ENCODE peak calls at places on chromosomes 11 and 22, in six cellular contexts. One of them, this sample, is unnamed.

GRCh38 chr11:107183963-107184362 is 165.7 kb upstream of the GUCY1A2 start:
- DNase-seq in MM.1S: no peak
- DNase-seq in IMR-90: no peak
- DNase-seq in AG10803: no peak
- DNase-seq in lower lobe of right lung: no peak
- DNase-seq in endothelial cell: no peak
- DNase-seq in this sample: no peak

GRCh38 chr11:3879967-3880542 is 24.6 kb downstream of the STIM1 start:
- DNase-seq in IMR-90: no peak
- DNase-seq in MM.1S: no peak
- DNase-seq in AG10803: no peak
- DNase-seq in lower lobe of right lung: no peak
- DNase-seq in endothelial cell: no peak
- DNase-seq in this sample: no peak

GRCh38 chr22:31215018-31215535 is 3.0 kb downstream of the LIMK2 start:
- DNase-seq in IMR-90: no peak
- DNase-seq in endothelial cell: no peak
- DNase-seq in AG10803: no peak
- DNase-seq in MM.1S: no peak
- DNase-seq in lower lobe of right lung: no peak
- DNase-seq in this sample: no peak

GRCh38 chr22:23533328-23533762 is 46.7 kb downstream of the IGLL1 start:
- DNase-seq in lower lobe of right lung: peak; percentile 44
- DNase-seq in MM.1S: peak; percentile 16
- DNase-seq in IMR-90: peak; percentile 10
- DNase-seq in AG10803: no peak
- DNase-seq in endothelial cell: peak; percentile 84
- DNase-seq in this sample: peak; percentile 13

GRCh38 chr11:78251083-78251699 is 62.5 kb downstream of the USP35 start:
- DNase-seq in MM.1S: no peak
- DNase-seq in IMR-90: peak; percentile 46
- DNase-seq in endothelial cell: no peak
- DNase-seq in AG10803: peak; percentile 55
- DNase-seq in lower lobe of right lung: no peak
- DNase-seq in this sample: no peak

GRCh38 chr11:34154059-34154875 is 48.8 kb downstream of the NAT10 start:
- DNase-seq in endothelial cell: no peak
- DNase-seq in lower lobe of right lung: peak; percentile 49
- DNase-seq in AG10803: no peak
- DNase-seq in IMR-90: no peak
- DNase-seq in MM.1S: no peak
- DNase-seq in this sample: no peak

GRCh38 chr11:72789493-72790131 is 4.2 kb downstream of the STARD10 start:
- DNase-seq in endothelial cell: no peak
- DNase-seq in MM.1S: no peak
- DNase-seq in lower lobe of right lung: no peak
- DNase-seq in IMR-90: peak; percentile 52
- DNase-seq in AG10803: peak; percentile 80
- DNase-seq in this sample: peak; percentile 12

GRCh38 chr22:17984114-17984513 is 40.2 kb downstream of the MICAL3 start:
- DNase-seq in AG10803: no peak
- DNase-seq in IMR-90: no peak
- DNase-seq in lower lobe of right lung: no peak
- DNase-seq in MM.1S: no peak
- DNase-seq in endothelial cell: no peak
- DNase-seq in this sample: no peak

GRCh38 chr22:27041745-27042144 is 384.4 kb downstream of the MIAT start:
- DNase-seq in IMR-90: no peak
- DNase-seq in lower lobe of right lung: no peak
- DNase-seq in MM.1S: no peak
- DNase-seq in endothelial cell: no peak
- DNase-seq in AG10803: no peak
- DNase-seq in this sample: no peak

GRCh38 chr11:132496341-132496740 is 1036.0 kb downstream of the OPCML start:
- DNase-seq in lower lobe of right lung: no peak
- DNase-seq in AG10803: peak; percentile 62
- DNase-seq in IMR-90: no peak
- DNase-seq in MM.1S: no peak
- DNase-seq in endothelial cell: no peak
- DNase-seq in this sample: no peak

GRCh38 chr22:47166446-47167016 is 404.1 kb downstream of the TBC1D22A start:
- DNase-seq in lower lobe of right lung: peak; percentile 41
- DNase-seq in IMR-90: no peak
- DNase-seq in AG10803: no peak
- DNase-seq in MM.1S: no peak
- DNase-seq in endothelial cell: no peak
- DNase-seq in this sample: no peak

GRCh38 chr11:73028621-73029020 is 113.5 kb downstream of the FCHSD2 start:
- DNase-seq in MM.1S: no peak
- DNase-seq in IMR-90: no peak
- DNase-seq in AG10803: no peak
- DNase-seq in lower lobe of right lung: no peak
- DNase-seq in endothelial cell: no peak
- DNase-seq in this sample: no peak

GRCh38 chr22:46941958-46942815 is 179.7 kb downstream of the TBC1D22A start:
- DNase-seq in endothelial cell: peak; percentile 44
- DNase-seq in IMR-90: peak; percentile 13
- DNase-seq in lower lobe of right lung: no peak
- DNase-seq in MM.1S: no peak
- DNase-seq in AG10803: peak; percentile 44
- DNase-seq in this sample: no peak

GRCh38 chr11:44268073-44268806 is 41.7 kb downstream of the ALX4 start:
- DNase-seq in endothelial cell: no peak
- DNase-seq in IMR-90: no peak
- DNase-seq in lower lobe of right lung: no peak
- DNase-seq in AG10803: no peak
- DNase-seq in MM.1S: no peak
- DNase-seq in this sample: no peak

GRCh38 chr11:34343153-34343552 is 14.7 kb downstream of the ABTB2 start:
- DNase-seq in IMR-90: peak; percentile 81
- DNase-seq in AG10803: peak; percentile 96
- DNase-seq in lower lobe of right lung: no peak
- DNase-seq in endothelial cell: no peak
- DNase-seq in MM.1S: no peak
- DNase-seq in this sample: no peak

GRCh38 chr11:61027141-61027840 is 55.8 kb downstream of the CD6 start:
- DNase-seq in lower lobe of right lung: no peak
- DNase-seq in MM.1S: no peak
- DNase-seq in IMR-90: no peak
- DNase-seq in endothelial cell: no peak
- DNase-seq in AG10803: no peak
- DNase-seq in this sample: no peak

GRCh38 chr11:126797801-126798200 is 202.8 kb downstream of the KIRREL3 start:
- DNase-seq in AG10803: no peak
- DNase-seq in IMR-90: no peak
- DNase-seq in lower lobe of right lung: no peak
- DNase-seq in endothelial cell: no peak
- DNase-seq in MM.1S: no peak
- DNase-seq in this sample: no peak

GRCh38 chr11:17026487-17027082 is 12.4 kb upstream of the PLEKHA7 start:
- DNase-seq in endothelial cell: no peak
- DNase-seq in MM.1S: no peak
- DNase-seq in AG10803: no peak
- DNase-seq in IMR-90: no peak
- DNase-seq in lower lobe of right lung: no peak
- DNase-seq in this sample: no peak

GRCh38 chr11:68954970-68955958 is 25.5 kb downstream of the MRGPRD start:
- DNase-seq in MM.1S: no peak
- DNase-seq in AG10803: no peak
- DNase-seq in endothelial cell: no peak
- DNase-seq in lower lobe of right lung: peak; percentile 65
- DNase-seq in IMR-90: peak; percentile 45
- DNase-seq in this sample: no peak

GRCh38 chr11:8038393-8038792 is 42.6 kb upstream of the TUB start:
- DNase-seq in AG10803: no peak
- DNase-seq in IMR-90: no peak
- DNase-seq in MM.1S: no peak
- DNase-seq in lower lobe of right lung: no peak
- DNase-seq in endothelial cell: no peak
- DNase-seq in this sample: no peak

GRCh38 chr11:65440831-65441499 is 18.4 kb downstream of the NEAT1 start:
- DNase-seq in MM.1S: peak; percentile 89
- DNase-seq in AG10803: peak; percentile 44
- DNase-seq in IMR-90: peak; percentile 43
- DNase-seq in lower lobe of right lung: no peak
- DNase-seq in endothelial cell: no peak
- DNase-seq in this sample: no peak

GRCh38 chr11:8354622-8355417 is 91.1 kb upstream of the LMO1 start:
- DNase-seq in IMR-90: no peak
- DNase-seq in endothelial cell: no peak
- DNase-seq in MM.1S: no peak
- DNase-seq in AG10803: no peak
- DNase-seq in lower lobe of right lung: no peak
- DNase-seq in this sample: no peak

GRCh38 chr11:71447791-71448256 is 369 bp downstream of the DHCR7 start:
- DNase-seq in AG10803: peak; percentile 2
- DNase-seq in endothelial cell: peak; percentile 58
- DNase-seq in MM.1S: peak; percentile 7
- DNase-seq in lower lobe of right lung: no peak
- DNase-seq in IMR-90: no peak
- DNase-seq in this sample: no peak

GRCh38 chr11:32809313-32809712 is 14.9 kb upstream of the CCDC73 start:
- DNase-seq in lower lobe of right lung: peak; percentile 69
- DNase-seq in IMR-90: peak; percentile 72
- DNase-seq in MM.1S: peak; percentile 74
- DNase-seq in endothelial cell: peak; percentile 78
- DNase-seq in AG10803: peak; percentile 70
- DNase-seq in this sample: no peak

GRCh38 chr11:43969543-43969942 is 27.1 kb downstream of the C11orf96 start:
- DNase-seq in IMR-90: no peak
- DNase-seq in MM.1S: no peak
- DNase-seq in AG10803: no peak
- DNase-seq in lower lobe of right lung: no peak
- DNase-seq in endothelial cell: no peak
- DNase-seq in this sample: no peak

GRCh38 chr11:125286486-125286885 is 121.9 kb downstream of the PKNOX2 start:
- DNase-seq in MM.1S: no peak
- DNase-seq in IMR-90: no peak
- DNase-seq in AG10803: no peak
- DNase-seq in endothelial cell: no peak
- DNase-seq in lower lobe of right lung: no peak
- DNase-seq in this sample: no peak

GRCh38 chr11:123301696-123302400 is 106.8 kb upstream of the CLMP start:
- DNase-seq in lower lobe of right lung: peak; percentile 74
- DNase-seq in AG10803: peak; percentile 25
- DNase-seq in MM.1S: peak; percentile 45
- DNase-seq in endothelial cell: peak; percentile 84
- DNase-seq in IMR-90: peak; percentile 11
- DNase-seq in this sample: peak; percentile 53

GRCh38 chr11:73268671-73269271 is 3.4 kb upstream of the P2RY6 start:
- DNase-seq in MM.1S: no peak
- DNase-seq in endothelial cell: no peak
- DNase-seq in lower lobe of right lung: no peak
- DNase-seq in IMR-90: no peak
- DNase-seq in AG10803: no peak
- DNase-seq in this sample: no peak

GRCh38 chr11:70455354-70455753 is 57.0 kb downstream of the CTTN start:
- DNase-seq in AG10803: no peak
- DNase-seq in MM.1S: no peak
- DNase-seq in IMR-90: no peak
- DNase-seq in lower lobe of right lung: no peak
- DNase-seq in endothelial cell: no peak
- DNase-seq in this sample: no peak

GRCh38 chr22:27475548-27475897 is 326.0 kb downstream of the MN1 start:
- DNase-seq in AG10803: no peak
- DNase-seq in MM.1S: no peak
- DNase-seq in IMR-90: no peak
- DNase-seq in endothelial cell: no peak
- DNase-seq in lower lobe of right lung: no peak
- DNase-seq in this sample: no peak

GRCh38 chr22:47165998-47166397 is 403.5 kb downstream of the TBC1D22A start:
- DNase-seq in endothelial cell: no peak
- DNase-seq in IMR-90: no peak
- DNase-seq in MM.1S: no peak
- DNase-seq in lower lobe of right lung: peak; percentile 18
- DNase-seq in AG10803: no peak
- DNase-seq in this sample: no peak

GRCh38 chr11:629237-629583 is 2.2 kb upstream of the SCT start:
- DNase-seq in endothelial cell: no peak
- DNase-seq in IMR-90: no peak
- DNase-seq in MM.1S: peak; percentile 77
- DNase-seq in AG10803: no peak
- DNase-seq in lower lobe of right lung: no peak
- DNase-seq in this sample: no peak
- TF ChIP-seq CTCF in endothelial cell: no peak
- TF ChIP-seq CTCF in IMR-90: no peak
- TF ChIP-seq CTCF in MM.1S: peak; percentile 29
- TF ChIP-seq CTCF in AG10803: no peak
- TF ChIP-seq CTCF in lower lobe of right lung: no peak
- TF ChIP-seq CTCF in this sample: no peak

DNA sequence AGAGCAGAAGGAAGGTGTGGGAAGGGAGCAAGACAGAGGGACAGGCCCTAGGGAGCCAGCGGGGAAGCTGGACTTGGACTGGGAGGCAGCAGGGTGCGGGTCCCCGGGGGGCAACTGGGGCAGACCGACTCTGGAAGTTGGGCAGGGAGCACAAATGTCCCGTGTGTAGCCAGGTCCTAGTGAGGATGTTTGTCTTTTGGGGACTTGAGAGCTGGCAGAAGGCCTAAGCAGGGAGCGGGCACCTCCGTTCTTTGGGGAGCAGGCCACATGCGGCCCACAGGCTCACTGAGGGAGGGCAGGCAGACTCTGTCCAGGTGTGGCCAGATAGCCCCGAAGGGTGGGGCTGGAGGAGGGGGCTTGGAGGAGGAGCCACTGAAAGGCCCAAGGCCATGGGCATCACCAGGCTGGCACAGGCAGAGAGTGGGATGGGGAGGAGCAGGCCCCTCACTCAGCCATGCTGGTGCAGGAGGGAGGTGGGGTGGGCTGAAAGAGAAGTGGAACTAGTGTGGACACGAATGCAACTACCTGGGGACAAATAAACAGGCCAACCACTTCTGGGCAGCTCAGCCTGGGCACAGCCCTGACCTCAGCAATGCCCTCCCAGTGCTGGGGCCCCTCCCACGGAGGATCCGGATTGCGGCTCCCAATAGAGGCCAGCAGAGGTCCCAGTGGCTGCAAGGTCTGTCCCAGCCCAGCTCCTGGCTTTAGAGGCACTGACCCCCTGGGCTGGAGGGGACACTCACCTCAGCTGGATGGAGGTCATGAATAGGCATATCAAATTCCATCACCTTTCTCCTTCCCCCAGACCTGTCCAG is 1.3 kb upstream of the SCARF2 start:
- DNase-seq in MM.1S: no peak
- DNase-seq in IMR-90: no peak
- DNase-seq in endothelial cell: no peak
- DNase-seq in lower lobe of right lung: peak; percentile 47
- DNase-seq in AG10803: no peak
- DNase-seq in this sample: no peak
- TF ChIP-seq CTCF in MM.1S: no peak
- TF ChIP-seq CTCF in IMR-90: peak; percentile 37
- TF ChIP-seq CTCF in endothelial cell: no peak
- TF ChIP-seq CTCF in lower lobe of right lung: peak; percentile 21
- TF ChIP-seq CTCF in AG10803: peak; percentile 54
- TF ChIP-seq CTCF in this sample: no peak

GRCh38 chr11:94597896-94598295 is 30.7 kb downstream of the PIWIL4 start:
- DNase-seq in MM.1S: no peak
- DNase-seq in IMR-90: peak; percentile 17
- DNase-seq in AG10803: peak; percentile 5
- DNase-seq in lower lobe of right lung: no peak
- DNase-seq in endothelial cell: no peak
- DNase-seq in this sample: no peak
- TF ChIP-seq CTCF in MM.1S: no peak
- TF ChIP-seq CTCF in IMR-90: no peak
- TF ChIP-seq CTCF in AG10803: no peak
- TF ChIP-seq CTCF in lower lobe of right lung: no peak
- TF ChIP-seq CTCF in endothelial cell: no peak
- TF ChIP-seq CTCF in this sample: peak; percentile 10

GRCh38 chr11:64202992-64203391 is 3.5 kb upstream of the FERMT3 start:
- DNase-seq in lower lobe of right lung: no peak
- DNase-seq in endothelial cell: no peak
- DNase-seq in IMR-90: no peak
- DNase-seq in MM.1S: no peak
- DNase-seq in AG10803: no peak
- DNase-seq in this sample: no peak
- TF ChIP-seq CTCF in lower lobe of right lung: no peak
- TF ChIP-seq CTCF in endothelial cell: no peak
- TF ChIP-seq CTCF in IMR-90: no peak
- TF ChIP-seq CTCF in MM.1S: no peak
- TF ChIP-seq CTCF in AG10803: no peak
- TF ChIP-seq CTCF in this sample: no peak

This sample was measured in D721Med.